ENCODE peak calls at places on chromosomes 5 and 9, in four cellular contexts. Z is activated CD8-positive, alpha-beta memory T cell treated with anti-CD3 and anti-CD28 coated beads for 4 hours; U is natural killer cell treated with Interleukin-12 subunit alpha and Interleukin-12 subunit beta and Interleukin-15 and Interleukin-18, amount 100 ng/mL, for 72 hours; X is stimulated activated CD8-positive, alpha-beta memory T cell treated with anti-CD3 and anti-CD28 coated beads, Interleukin-12 subunit alpha, Interleukin-12 subunit beta, amount 100 ng/mL, for 1 hour. A is an unnamed sample.

GRCh38 chr5:143877196-143877595 is 65.2 kb downstream of the HMHB1 start:
- DNase-seq in Z (no peak), U (no peak), X (no peak), A (no peak)

GRCh38 chr9:34384368-34385165 is 7.9 kb upstream of the MYORG start:
- DNase-seq in Z (no peak), U (no peak), X (no peak), A (no peak)

GRCh38 chr5:115962565-115963402 is 509 bp downstream of the LVRN start:
- DNase-seq in Z (no peak), U (no peak), X (no peak), A (no peak)

GRCh38 chr9:14423816-14424261 is 109.9 kb upstream of the NFIB start:
- DNase-seq in Z (no peak), U (no peak), X (no peak), A (no peak)

GRCh38 chr9:29625292-29625731 is 2052.0 kb upstream of the C9orf72 start:
- DNase-seq in Z (no peak), U (no peak), X (no peak), A (no peak)

GRCh38 chr9:119029876-119030275 is 339.4 kb downstream of the BRINP1 start:
- DNase-seq in Z (no peak), U (no peak), X (no peak), A (no peak)

GRCh38 chr5:67032921-67033664 is 163.5 kb downstream of the CD180 start:
- DNase-seq in Z (no peak), U (no peak), X (no peak), A (peak)

GRCh38 chr9:114895605-114896004 is 34.8 kb downstream of the TNFSF8 start:
- DNase-seq in Z (no peak), U (no peak), X (no peak), A (no peak)

GRCh38 chr9:133184971-133185370 is 21.3 kb upstream of the GBGT1 start:
- DNase-seq in Z (no peak), U (peak), X (no peak), A (peak)

GRCh38 chr5:36703245-36703860 is 96.9 kb downstream of the SLC1A3 start:
- DNase-seq in Z (no peak), U (no peak), X (no peak), A (no peak)

GRCh38 chr9:35826071-35826701 is 2.3 kb downstream of the FAM221B start:
- DNase-seq in Z (no peak), U (no peak), X (no peak), A (peak)

GRCh38 chr9:114351932-114352331 is 22.3 kb downstream of the ORM2 start:
- DNase-seq in Z (no peak), U (no peak), X (no peak), A (no peak)

GRCh38 chr5:165201364-165202143 is 1696.1 kb downstream of the MAT2B start:
- DNase-seq in Z (no peak), U (no peak), X (no peak), A (peak)

GRCh38 chr9:4042966-4043365 is 256.9 kb downstream of the GLIS3 start:
- DNase-seq in Z (no peak), U (no peak), X (no peak), A (no peak)

GRCh38 chr5:154244476-154244875 is 53.9 kb downstream of the GALNT10 start:
- DNase-seq in Z (no peak), U (no peak), X (no peak), A (no peak)

GRCh38 chr5:61048534-61048933 is 103.5 kb downstream of the NDUFAF2 start:
- DNase-seq in Z (no peak), U (no peak), X (no peak), A (no peak)

GRCh38 chr5:148848378-148849031 is 22.1 kb downstream of the ADRB2 start:
- DNase-seq in Z (no peak), U (no peak), X (no peak), A (no peak)

A was measured in NB4.